ENCODE peak calls at places on chromosome 21, in nine cellular contexts. One of them, this sample, is unnamed.

GRCh38 chr21:46397211-46397905 is 61.3 kb upstream of the DIP2A start:
- DNase-seq in Panc1: no peak
- DNase-seq in Karpas-422: no peak
- DNase-seq in NCI-H1694 treated with DMSO at 0.1 percent for 48 hours: no peak
- DNase-seq in GM03348: no peak
- DNase-seq in central memory CD8-positive, alpha-beta T cell: no peak
- DNase-seq in Ammon's horn: no peak
- DNase-seq in cardiac muscle cell: no peak
- DNase-seq in cardiac fibroblast: no peak
- DNase-seq in this sample: no peak

GRCh38 chr21:42495765-42496119 is 282 bp downstream of the RSPH1 start:
- DNase-seq in Panc1: no peak
- DNase-seq in Karpas-422: no peak
- DNase-seq in NCI-H1694 treated with DMSO at 0.1 percent for 48 hours: no peak
- DNase-seq in GM03348: peak
- DNase-seq in central memory CD8-positive, alpha-beta T cell: no peak
- DNase-seq in Ammon's horn: no peak
- DNase-seq in cardiac muscle cell: no peak
- DNase-seq in cardiac fibroblast: peak
- DNase-seq in this sample: no peak

GRCh38 chr21:44893948-44894656 is 20.6 kb upstream of the PTTG1IP start:
- DNase-seq in Panc1: no peak
- DNase-seq in Karpas-422: no peak
- DNase-seq in NCI-H1694 treated with DMSO at 0.1 percent for 48 hours: no peak
- DNase-seq in GM03348: no peak
- DNase-seq in central memory CD8-positive, alpha-beta T cell: no peak
- DNase-seq in Ammon's horn: no peak
- DNase-seq in cardiac muscle cell: no peak
- DNase-seq in cardiac fibroblast: no peak
- DNase-seq in this sample: no peak

GRCh38 chr21:29453511-29453910 is 154.8 kb downstream of the BACH1 start:
- DNase-seq in Panc1: no peak
- DNase-seq in Karpas-422: peak
- DNase-seq in NCI-H1694 treated with DMSO at 0.1 percent for 48 hours: no peak
- DNase-seq in GM03348: no peak
- DNase-seq in central memory CD8-positive, alpha-beta T cell: no peak
- DNase-seq in Ammon's horn: no peak
- DNase-seq in cardiac muscle cell: no peak
- DNase-seq in cardiac fibroblast: no peak
- DNase-seq in this sample: no peak

GRCh38 chr21:34822957-34823356 is 154.2 kb downstream of the CLIC6 start:
- DNase-seq in Panc1: no peak
- DNase-seq in Karpas-422: no peak
- DNase-seq in NCI-H1694 treated with DMSO at 0.1 percent for 48 hours: no peak
- DNase-seq in GM03348: no peak
- DNase-seq in central memory CD8-positive, alpha-beta T cell: no peak
- DNase-seq in Ammon's horn: no peak
- DNase-seq in cardiac muscle cell: no peak
- DNase-seq in cardiac fibroblast: no peak
- DNase-seq in this sample: no peak

GRCh38 chr21:32605469-32605868 is 6.7 kb downstream of the CFAP298 start:
- DNase-seq in Panc1: no peak
- DNase-seq in Karpas-422: no peak
- DNase-seq in NCI-H1694 treated with DMSO at 0.1 percent for 48 hours: no peak
- DNase-seq in GM03348: no peak
- DNase-seq in central memory CD8-positive, alpha-beta T cell: no peak
- DNase-seq in Ammon's horn: no peak
- DNase-seq in cardiac muscle cell: no peak
- DNase-seq in cardiac fibroblast: no peak
- DNase-seq in this sample: no peak

GRCh38 chr21:35940074-35940927 is 120.0 kb downstream of the SETD4 start:
- DNase-seq in Panc1: peak
- DNase-seq in Karpas-422: peak
- DNase-seq in NCI-H1694 treated with DMSO at 0.1 percent for 48 hours: peak
- DNase-seq in GM03348: peak
- DNase-seq in central memory CD8-positive, alpha-beta T cell: no peak
- DNase-seq in Ammon's horn: peak
- DNase-seq in cardiac muscle cell: peak
- DNase-seq in cardiac fibroblast: peak
- DNase-seq in this sample: peak

GRCh38 chr21:44982558-44983244 is 42.9 kb downstream of the SLX9 start:
- DNase-seq in Panc1: no peak
- DNase-seq in Karpas-422: no peak
- DNase-seq in NCI-H1694 treated with DMSO at 0.1 percent for 48 hours: no peak
- DNase-seq in GM03348: no peak
- DNase-seq in central memory CD8-positive, alpha-beta T cell: no peak
- DNase-seq in Ammon's horn: no peak
- DNase-seq in cardiac muscle cell: no peak
- DNase-seq in cardiac fibroblast: peak
- DNase-seq in this sample: no peak

GRCh38 chr21:31557421-31557955 is 102.0 kb upstream of the SOD1 start:
- DNase-seq in Panc1: no peak
- DNase-seq in Karpas-422: no peak
- DNase-seq in NCI-H1694 treated with DMSO at 0.1 percent for 48 hours: no peak
- DNase-seq in GM03348: no peak
- DNase-seq in central memory CD8-positive, alpha-beta T cell: no peak
- DNase-seq in Ammon's horn: no peak
- DNase-seq in cardiac muscle cell: peak
- DNase-seq in cardiac fibroblast: no peak
- DNase-seq in this sample: no peak

GRCh38 chr21:34545079-34545884 is 33.3 kb upstream of the KCNE1 start:
- DNase-seq in Panc1: no peak
- DNase-seq in Karpas-422: peak
- DNase-seq in NCI-H1694 treated with DMSO at 0.1 percent for 48 hours: no peak
- DNase-seq in GM03348: peak
- DNase-seq in central memory CD8-positive, alpha-beta T cell: no peak
- DNase-seq in Ammon's horn: peak
- DNase-seq in cardiac muscle cell: peak
- DNase-seq in cardiac fibroblast: peak
- DNase-seq in this sample: peak

GRCh38 chr21:19810779-19811178 is 1187.4 kb upstream of the NCAM2 start:
- DNase-seq in Panc1: no peak
- DNase-seq in Karpas-422: no peak
- DNase-seq in NCI-H1694 treated with DMSO at 0.1 percent for 48 hours: no peak
- DNase-seq in GM03348: no peak
- DNase-seq in central memory CD8-positive, alpha-beta T cell: no peak
- DNase-seq in Ammon's horn: no peak
- DNase-seq in cardiac muscle cell: no peak
- DNase-seq in cardiac fibroblast: peak
- DNase-seq in this sample: no peak

GRCh38 chr21:34195365-34195764 is 122.0 kb downstream of the MRPS6 start:
- DNase-seq in Panc1: no peak
- DNase-seq in Karpas-422: no peak
- DNase-seq in NCI-H1694 treated with DMSO at 0.1 percent for 48 hours: no peak
- DNase-seq in GM03348: no peak
- DNase-seq in central memory CD8-positive, alpha-beta T cell: no peak
- DNase-seq in Ammon's horn: no peak
- DNase-seq in cardiac muscle cell: no peak
- DNase-seq in cardiac fibroblast: no peak
- DNase-seq in this sample: no peak

GRCh38 chr21:42518216-42518615 is 4.6 kb downstream of the SLC37A1 start:
- DNase-seq in Panc1: no peak
- DNase-seq in Karpas-422: no peak
- DNase-seq in NCI-H1694 treated with DMSO at 0.1 percent for 48 hours: no peak
- DNase-seq in GM03348: no peak
- DNase-seq in central memory CD8-positive, alpha-beta T cell: no peak
- DNase-seq in Ammon's horn: no peak
- DNase-seq in cardiac muscle cell: no peak
- DNase-seq in cardiac fibroblast: peak
- DNase-seq in this sample: no peak

GRCh38 chr21:46543306-46543705 is 61.6 kb downstream of the S100B start:
- DNase-seq in Panc1: no peak
- DNase-seq in Karpas-422: no peak
- DNase-seq in NCI-H1694 treated with DMSO at 0.1 percent for 48 hours: no peak
- DNase-seq in GM03348: no peak
- DNase-seq in central memory CD8-positive, alpha-beta T cell: no peak
- DNase-seq in Ammon's horn: no peak
- DNase-seq in cardiac muscle cell: no peak
- DNase-seq in cardiac fibroblast: no peak
- DNase-seq in this sample: no peak

GRCh38 chr21:26116456-26117011 is 54.0 kb downstream of the APP start:
- DNase-seq in Panc1: no peak
- DNase-seq in Karpas-422: no peak
- DNase-seq in NCI-H1694 treated with DMSO at 0.1 percent for 48 hours: peak
- DNase-seq in GM03348: peak
- DNase-seq in central memory CD8-positive, alpha-beta T cell: no peak
- DNase-seq in Ammon's horn: no peak
- DNase-seq in cardiac muscle cell: no peak
- DNase-seq in cardiac fibroblast: peak
- DNase-seq in this sample: no peak

GRCh38 chr21:46205766-46206162 is 21.5 kb upstream of the SPATC1L start:
- DNase-seq in Panc1: no peak
- DNase-seq in Karpas-422: no peak
- DNase-seq in NCI-H1694 treated with DMSO at 0.1 percent for 48 hours: no peak
- DNase-seq in GM03348: no peak
- DNase-seq in central memory CD8-positive, alpha-beta T cell: no peak
- DNase-seq in Ammon's horn: no peak
- DNase-seq in cardiac muscle cell: no peak
- DNase-seq in cardiac fibroblast: no peak
- DNase-seq in this sample: no peak

GRCh38 chr21:27526451-27526850 is 559.6 kb upstream of the ADAMTS5 start:
- DNase-seq in Panc1: no peak
- DNase-seq in Karpas-422: no peak
- DNase-seq in NCI-H1694 treated with DMSO at 0.1 percent for 48 hours: no peak
- DNase-seq in GM03348: no peak
- DNase-seq in central memory CD8-positive, alpha-beta T cell: no peak
- DNase-seq in Ammon's horn: no peak
- DNase-seq in cardiac muscle cell: no peak
- DNase-seq in cardiac fibroblast: no peak
- DNase-seq in this sample: no peak

GRCh38 chr21:32869459-32869858 is 97.9 kb upstream of the PAXBP1 start:
- DNase-seq in Panc1: no peak
- DNase-seq in Karpas-422: no peak
- DNase-seq in NCI-H1694 treated with DMSO at 0.1 percent for 48 hours: no peak
- DNase-seq in GM03348: no peak
- DNase-seq in central memory CD8-positive, alpha-beta T cell: no peak
- DNase-seq in Ammon's horn: no peak
- DNase-seq in cardiac muscle cell: no peak
- DNase-seq in cardiac fibroblast: no peak
- DNase-seq in this sample: no peak

GRCh38 chr21:45515241-45516061 is 26.8 kb downstream of the SLC19A1 start:
- DNase-seq in Panc1: no peak
- DNase-seq in Karpas-422: no peak
- DNase-seq in NCI-H1694 treated with DMSO at 0.1 percent for 48 hours: no peak
- DNase-seq in GM03348: no peak
- DNase-seq in central memory CD8-positive, alpha-beta T cell: no peak
- DNase-seq in Ammon's horn: no peak
- DNase-seq in cardiac muscle cell: no peak
- DNase-seq in cardiac fibroblast: no peak
- DNase-seq in this sample: no peak

GRCh38 chr21:41867313-41867712 is 11.8 kb downstream of the PRDM15 start:
- DNase-seq in Panc1: no peak
- DNase-seq in Karpas-422: no peak
- DNase-seq in NCI-H1694 treated with DMSO at 0.1 percent for 48 hours: no peak
- DNase-seq in GM03348: no peak
- DNase-seq in central memory CD8-positive, alpha-beta T cell: no peak
- DNase-seq in Ammon's horn: no peak
- DNase-seq in cardiac muscle cell: no peak
- DNase-seq in cardiac fibroblast: no peak
- DNase-seq in this sample: no peak

GRCh38 chr21:41766051-41766882 is 585 bp downstream of the RIPK4 start:
- DNase-seq in Panc1: no peak
- DNase-seq in Karpas-422: no peak
- DNase-seq in NCI-H1694 treated with DMSO at 0.1 percent for 48 hours: no peak
- DNase-seq in GM03348: no peak
- DNase-seq in central memory CD8-positive, alpha-beta T cell: no peak
- DNase-seq in Ammon's horn: no peak
- DNase-seq in cardiac muscle cell: no peak
- DNase-seq in cardiac fibroblast: no peak
- DNase-seq in this sample: no peak

GRCh38 chr21:32256226-32256625 is 22.6 kb downstream of the MIS18A start:
- DNase-seq in Panc1: no peak
- DNase-seq in Karpas-422: no peak
- DNase-seq in NCI-H1694 treated with DMSO at 0.1 percent for 48 hours: peak
- DNase-seq in GM03348: no peak
- DNase-seq in central memory CD8-positive, alpha-beta T cell: no peak
- DNase-seq in Ammon's horn: no peak
- DNase-seq in cardiac muscle cell: no peak
- DNase-seq in cardiac fibroblast: no peak
- DNase-seq in this sample: no peak

GRCh38 chr21:27225142-27225541 is 258.3 kb upstream of the ADAMTS5 start:
- DNase-seq in Panc1: no peak
- DNase-seq in Karpas-422: no peak
- DNase-seq in NCI-H1694 treated with DMSO at 0.1 percent for 48 hours: no peak
- DNase-seq in GM03348: peak
- DNase-seq in central memory CD8-positive, alpha-beta T cell: no peak
- DNase-seq in Ammon's horn: no peak
- DNase-seq in cardiac muscle cell: no peak
- DNase-seq in cardiac fibroblast: peak
- DNase-seq in this sample: no peak

GRCh38 chr21:46189213-46189958 is 5.1 kb upstream of the SPATC1L start:
- DNase-seq in Panc1: no peak
- DNase-seq in Karpas-422: no peak
- DNase-seq in NCI-H1694 treated with DMSO at 0.1 percent for 48 hours: peak
- DNase-seq in GM03348: peak
- DNase-seq in central memory CD8-positive, alpha-beta T cell: no peak
- DNase-seq in Ammon's horn: peak
- DNase-seq in cardiac muscle cell: no peak
- DNase-seq in cardiac fibroblast: peak
- DNase-seq in this sample: no peak

This sample was measured in OCI-LY7.